ENCODE peak calls at places on chromosomes 6 and 20, in seven cellular contexts. A is tibial nerve; L is lung; G is left lung; T is GM23338; O is CD8-positive, alpha-beta T cell; H is colonic mucosa. B is an unnamed sample.

GRCh38 chr6:160010067-160010466 is 41.2 kb downstream of the IGF2R start:
- DNase-seq in L (no peak), T (no peak), G (no peak), H (no peak), A (peak), O (no peak), B (no peak)

GRCh38 chr20:33475381-33476160 is 14.3 kb upstream of the CBFA2T2 start:
- DNase-seq in A (no peak), H (peak), L (no peak), T (peak), G (no peak), O (no peak), B (no peak)

GRCh38 chr6:128659878-128660622 is 139.7 kb upstream of the PTPRK start:
- DNase-seq in T (no peak), L (no peak), O (no peak), G (no peak), A (no peak), H (no peak), B (no peak)

GRCh38 chr6:53112404-53112803 is 36.2 kb downstream of the GCM1 start:
- DNase-seq in O (no peak), A (no peak), T (no peak), L (peak), G (no peak), H (peak), B (no peak)

GRCh38 chr6:163327936-163328335 is 86.6 kb upstream of the QKI start:
- DNase-seq in A (no peak), G (no peak), T (no peak), H (no peak), O (no peak), L (no peak), B (no peak)

GRCh38 chr20:4559906-4560305 is 161.8 kb upstream of the PRND start:
- DNase-seq in A (no peak), L (no peak), O (no peak), H (no peak), G (no peak), T (no peak), B (no peak)

GRCh38 chr20:32752458-32753250 is 9.4 kb upstream of the COMMD7 start:
- DNase-seq in G (no peak), O (no peak), L (no peak), H (no peak), T (no peak), A (no peak), B (no peak)

GRCh38 chr20:5127859-5128409 is 1.1 kb downstream of the CDS2 start:
- DNase-seq in H (no peak), G (no peak), T (no peak), A (no peak), O (no peak), L (no peak), B (no peak)

GRCh38 chr6:53530346-53530745 is 14.6 kb downstream of the GCLC start:
- DNase-seq in A (no peak), H (no peak), G (no peak), L (no peak), T (peak), O (no peak), B (no peak)

GRCh38 chr6:35484921-35485392 is 11.9 kb downstream of the TEAD3 start:
- DNase-seq in O (no peak), G (no peak), H (no peak), T (no peak), L (no peak), A (no peak), B (no peak)

GRCh38 chr6:44217332-44218143 is 812 bp downstream of the MYMX start:
- DNase-seq in O (no peak), G (no peak), T (peak), A (no peak), H (no peak), L (no peak), B (no peak)

GRCh38 chr6:33854572-33855030 is 50.8 kb upstream of the MLN start:
- DNase-seq in H (no peak), L (no peak), O (no peak), T (no peak), G (no peak), A (no peak), B (no peak)

GRCh38 chr20:31987744-31988143 is 19.8 kb downstream of the XKR7 start:
- DNase-seq in G (no peak), A (no peak), H (no peak), L (no peak), T (peak), O (no peak), B (no peak)

GRCh38 chr6:125793280-125793679 is 2.5 kb downstream of the NCOA7 start:
- DNase-seq in A (no peak), H (no peak), L (no peak), T (peak), O (no peak), G (no peak), B (no peak)

DNA sequence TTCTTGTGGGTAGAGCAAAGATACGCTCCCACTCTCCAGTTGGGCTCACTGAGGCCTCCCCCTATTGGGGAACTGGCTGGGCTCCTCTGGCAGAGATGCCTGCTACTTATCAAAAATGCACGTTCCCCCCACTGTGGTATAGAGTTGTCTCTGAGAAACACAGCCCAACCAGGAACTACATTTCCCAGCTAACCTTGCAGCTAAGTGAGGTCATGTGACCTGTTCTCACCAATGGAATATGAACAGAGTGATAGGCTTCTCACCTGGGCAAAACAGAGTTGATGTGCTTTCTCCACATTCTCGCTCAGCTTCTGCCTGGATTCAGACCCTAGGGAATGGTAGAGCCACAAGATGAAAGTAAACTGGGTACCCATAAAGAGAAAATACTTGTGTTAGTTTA is 49.1 kb upstream of the PTPRT start:
- DNase-seq in T (no peak), H (no peak), A (no peak), L (no peak), O (no peak), G (no peak), B (no peak)
- TF ChIP-seq CTCF in T (no peak), H (no peak), A (no peak), L (no peak), O (no peak), G (no peak), B (no peak)

GRCh38 chr6:26305097-26305841 is 59.7 kb upstream of the BTN3A2 start:
- DNase-seq in A (peak), H (peak), L (no peak), O (peak), T (peak), G (peak), B (no peak)
- H3K4me3 ChIP-seq in A (peak), H (peak), L (no peak), O (peak), T (peak), G (peak), B (peak)

DNA sequence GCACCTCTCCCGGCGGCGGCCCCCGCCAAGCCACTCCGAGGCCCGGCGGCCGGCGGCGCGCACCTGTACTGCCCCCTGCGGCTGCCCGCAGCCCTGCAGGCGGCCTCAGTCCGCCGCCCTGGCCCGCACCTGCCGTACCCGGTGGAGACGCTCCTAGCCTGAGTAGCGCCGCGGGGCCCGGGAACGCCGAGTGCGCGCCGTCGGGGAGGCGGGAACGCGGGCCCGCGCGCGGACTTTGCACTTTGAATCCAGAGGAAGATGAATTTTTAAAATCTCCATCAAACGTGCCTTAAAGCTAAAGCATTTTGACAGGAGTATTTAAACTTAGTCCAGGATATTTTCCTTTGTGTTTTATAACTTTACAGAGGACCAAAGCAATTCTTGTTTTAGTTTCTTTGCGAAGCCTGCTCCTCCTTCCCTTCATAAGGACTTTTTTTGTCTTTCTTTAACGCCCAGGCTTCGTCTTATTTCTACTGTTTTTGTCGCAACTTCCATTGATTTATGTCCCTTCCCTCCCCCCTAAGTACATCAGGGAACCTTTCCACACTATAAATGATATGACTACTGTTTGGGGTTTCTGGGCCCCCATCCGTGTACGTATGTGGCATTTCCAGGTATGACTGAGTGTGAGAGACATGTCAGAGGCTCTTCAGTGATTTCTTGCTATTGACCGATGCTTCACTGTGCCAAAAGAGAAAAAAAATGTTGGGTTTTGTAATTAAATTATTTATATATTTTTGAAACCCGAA is 2.0 kb downstream of the FOXQ1 start:
- DNase-seq in G (peak), H (peak), A (no peak), O (no peak), L (no peak), T (peak), B (no peak)
- TF ChIP-seq CTCF in G (peak), H (no peak), A (no peak), O (no peak), L (peak), T (peak), B (peak)

DNA sequence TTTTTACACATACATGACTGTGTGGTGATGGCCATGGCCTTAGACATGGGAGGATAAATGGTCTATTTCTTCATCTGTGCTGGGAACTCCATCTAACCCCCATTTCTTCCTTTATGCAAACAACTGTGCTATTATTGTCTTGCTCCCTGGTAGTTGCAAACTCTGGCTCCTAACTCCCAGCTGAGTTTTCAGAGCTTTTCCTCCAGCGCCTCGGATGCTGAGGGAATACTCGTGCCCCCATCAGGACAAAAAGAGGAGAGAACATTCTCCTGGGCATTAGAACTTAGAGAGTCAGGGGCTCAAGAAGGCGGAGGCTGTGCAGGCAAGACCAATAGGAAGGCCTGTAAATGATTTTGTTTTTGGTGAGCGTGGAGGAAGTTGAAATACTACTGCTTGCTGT is 2.1 kb downstream of the DAAM2 start:
- DNase-seq in O (no peak), H (no peak), T (no peak), L (no peak), A (no peak), G (no peak), B (no peak)
- H3K4me3 ChIP-seq in O (no peak), H (no peak), T (no peak), L (no peak), A (peak), G (no peak), B (no peak)

DNA sequence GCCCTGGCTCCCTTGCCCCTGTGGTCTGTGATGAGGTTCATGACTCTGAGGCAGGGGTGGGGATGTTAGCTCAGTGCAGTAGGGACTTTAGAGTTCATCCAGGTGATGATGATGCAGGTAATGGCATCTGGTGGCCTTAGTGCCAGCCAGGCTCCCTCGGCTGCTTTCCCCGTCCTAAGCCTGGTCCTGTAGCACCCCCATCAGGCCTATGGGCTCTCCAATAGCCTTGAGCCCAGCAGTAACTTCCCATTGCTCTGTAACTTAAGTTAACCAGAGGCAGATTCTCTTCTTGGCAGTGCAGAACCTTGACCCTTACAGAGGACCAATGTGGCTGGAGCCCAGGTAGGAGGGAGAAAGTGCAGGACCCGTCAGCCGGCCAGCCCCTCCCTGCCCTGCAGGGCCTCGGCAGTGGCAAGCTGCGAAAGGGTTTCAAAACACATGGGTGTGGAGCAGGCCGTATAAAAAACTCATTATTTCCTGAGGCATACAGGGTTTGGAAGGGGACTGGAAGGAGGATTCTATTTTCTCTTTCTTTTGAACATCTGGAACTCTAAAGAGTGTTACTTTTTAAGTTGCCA is 406.9 kb downstream of the CDH26 start:
- DNase-seq in A (no peak), G (no peak), T (peak), O (no peak), L (no peak), H (no peak), B (no peak)
- TF ChIP-seq CTCF in A (no peak), G (no peak), T (peak), O (no peak), L (no peak), H (no peak), B (no peak)

GRCh38 chr6:11490996-11491395 is 46.6 kb upstream of the TMEM170B start:
- DNase-seq in H (no peak), G (no peak), T (no peak), L (no peak), O (no peak), A (no peak), B (no peak)

GRCh38 chr6:11493979-11494378 is 43.6 kb upstream of the TMEM170B start:
- DNase-seq in T (no peak), A (no peak), O (no peak), L (no peak), G (no peak), H (no peak), B (no peak)

GRCh38 chr6:11492444-11493300 is 44.9 kb upstream of the TMEM170B start:
- DNase-seq in H (no peak), A (no peak), O (no peak), T (no peak), G (no peak), L (no peak), B (no peak)

GRCh38 chr6:11491998-11492397 is 45.6 kb upstream of the TMEM170B start:
- DNase-seq in T (no peak), G (no peak), O (no peak), A (no peak), L (no peak), H (no peak), B (no peak)

DNA sequence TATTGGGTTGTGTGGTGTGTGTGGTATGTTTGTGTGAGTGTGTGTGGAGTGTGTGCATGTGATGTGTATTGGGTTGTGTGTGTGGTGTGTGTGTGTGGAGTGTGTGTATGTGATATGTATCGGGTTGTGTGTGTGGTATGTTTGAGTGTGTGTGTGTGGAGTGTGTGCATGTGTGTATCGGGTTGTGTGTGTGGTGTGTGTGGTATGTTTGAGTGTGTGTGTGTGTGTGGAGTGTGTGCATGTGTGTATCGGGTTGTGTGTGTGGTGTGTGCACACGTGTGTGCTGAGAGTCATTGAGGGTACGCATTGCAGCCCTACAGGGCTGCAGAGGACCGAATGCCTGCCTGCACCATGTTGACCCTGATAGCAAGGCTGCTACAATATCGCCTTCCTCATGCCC is 46.0 kb upstream of the TMEM170B start:
- DNase-seq in L (no peak), G (no peak), A (no peak), H (no peak), O (no peak), T (no peak), B (no peak)
- H3K4me3 ChIP-seq in L (no peak), G (no peak), A (no peak), H (no peak), O (no peak), T (no peak), B (no peak)

DNA sequence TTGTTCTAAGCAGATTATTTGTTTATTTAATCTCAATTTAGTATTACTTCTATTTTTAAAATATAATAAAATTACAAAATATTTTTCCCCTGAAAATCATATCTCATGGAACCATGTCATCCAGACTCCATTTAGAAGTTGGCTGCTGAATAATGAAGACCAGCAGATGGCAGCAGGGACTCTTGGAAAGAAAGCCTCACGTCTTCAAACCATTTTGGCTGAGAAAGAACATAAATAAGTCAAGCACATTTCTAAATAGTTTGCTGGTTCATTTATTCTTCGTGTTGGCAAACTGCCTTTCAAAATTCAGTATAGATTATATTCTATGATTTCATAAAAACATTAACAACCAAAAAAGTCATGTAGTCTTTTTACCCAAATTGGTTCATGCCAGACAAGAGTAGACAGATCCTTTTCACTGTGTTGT is 71.7 kb downstream of the RCAN2 start:
- DNase-seq in L (peak), H (peak), G (no peak), A (peak), O (no peak), T (peak), B (no peak)
- TF ChIP-seq CTCF in L (peak), H (peak), G (peak), A (peak), O (peak), T (peak), B (peak)

GRCh38 chr6:24357336-24358218 is at the start of gene DCDC2:
- DNase-seq in L (peak), G (peak), A (no peak), T (peak), O (no peak), H (peak), B (no peak)
- H3K4me3 ChIP-seq in L (peak), G (peak), A (no peak), T (peak), O (peak), H (peak), B (peak)

GRCh38 chr6:88629838-88630462 is 333.5 kb downstream of the RNGTT start:
- DNase-seq in L (no peak), H (no peak), T (peak), O (no peak), G (no peak), A (no peak), B (no peak)
- TF ChIP-seq CTCF in L (no peak), H (no peak), T (peak), O (no peak), G (no peak), A (no peak), B (peak)

GRCh38 chr6:3251462-3252314 is 7.1 kb upstream of the PSMG4 start:
- DNase-seq in A (peak), O (peak), L (peak), H (peak), T (peak), G (peak), B (no peak)
- H3K4me3 ChIP-seq in A (no peak), O (no peak), L (no peak), H (no peak), T (no peak), G (no peak), B (no peak)